ENCODE peak calls at places on chromosome 17, in ten cellular contexts. S, D, C, N, Y, B, J, L, F and O are unnamed samples.
A peak's percentile ranks its signal among the peaks of the same experiment; 100 is the strongest.

GRCh38 chr17:32958418-32958817 is 30.5 kb downstream of the TMEM98 start:
- DNase-seq in C (no peak), L (no peak), D (no peak), F (no peak), S (no peak), B (no peak), N (no peak), Y (no peak), J (no peak), O (no peak)

GRCh38 chr17:58344791-58345157 is 7.2 kb downstream of the SUPT4H1 start:
- DNase-seq in F (peak; percentile 55), L (no peak), S (no peak), N (no peak), Y (no peak), B (peak; percentile 70), D (no peak), J (no peak), C (no peak), O (no peak)

GRCh38 chr17:64187093-64187895 is 57.4 kb upstream of the ERN1 start:
- DNase-seq in Y (no peak), N (no peak), C (no peak), J (peak; percentile 45), D (no peak), L (no peak), F (no peak), B (no peak), S (no peak), O (no peak)

GRCh38 chr17:58275417-58275816 is 5.3 kb downstream of the MPO start:
- DNase-seq in Y (no peak), N (peak; percentile 23), J (no peak), D (no peak), F (no peak), B (no peak), S (no peak), L (no peak), C (no peak), O (no peak)

GRCh38 chr17:218711-219110 is 37.3 kb upstream of the DOC2B start:
- DNase-seq in Y (no peak), J (no peak), S (no peak), N (no peak), F (no peak), L (no peak), B (no peak), C (no peak), D (peak; percentile 10), O (peak; percentile 14)

GRCh38 chr17:47802341-47803022 is 19.1 kb downstream of the OSBPL7 start:
- DNase-seq in J (peak; percentile 64), S (peak; percentile 70), B (peak; percentile 58), N (peak; percentile 90), D (peak; percentile 67), L (peak; percentile 62), C (no peak), Y (no peak), F (peak; percentile 23), O (no peak)

GRCh38 chr17:10787306-10788020 is 16.4 kb downstream of the TMEM238L start:
- DNase-seq in C (no peak), N (no peak), D (no peak), J (no peak), L (no peak), S (no peak), Y (no peak), F (no peak), B (no peak), O (no peak)

GRCh38 chr17:7004398-7005253 is 7.8 kb upstream of the RNASEK start:
- DNase-seq in S (peak; percentile 31), J (peak; percentile 35), N (peak; percentile 70), B (no peak), L (no peak), D (no peak), F (no peak), C (no peak), Y (peak; percentile 49), O (peak; percentile 62)

GRCh38 chr17:19405114-19405513 is 5.9 kb upstream of the RNF112 start:
- DNase-seq in Y (no peak), D (no peak), F (no peak), C (no peak), N (no peak), S (no peak), L (no peak), B (no peak), J (no peak), O (no peak)

GRCh38 chr17:29251969-29252866 is 5.6 kb downstream of the CRYBA1 start:
- DNase-seq in J (no peak), D (no peak), L (no peak), B (no peak), F (no peak), N (peak; percentile 32), S (no peak), C (no peak), Y (no peak), O (no peak)

GRCh38 chr17:75288784-75289121 is 480 bp downstream of the SLC25A19 start:
- DNase-seq in J (peak; percentile 63), D (no peak), L (peak; percentile 67), C (no peak), S (no peak), Y (no peak), N (no peak), F (no peak), B (no peak), O (no peak)
- H3K4me3 ChIP-seq in J (peak overlapping the region; percentile 82), D (peak overlapping the region; percentile 75), L (peak overlapping the region; percentile 59), C (peak overlapping the region; percentile 93), S (peak overlapping the region; percentile 31), Y (peak overlapping the region; percentile 70), N (peak overlapping the region; percentile 80), F (peak overlapping the region; percentile 74), B (peak overlapping the region; percentile 77), O (peak overlapping the region; percentile 41)

GRCh38 chr17:73988110-73988509 is 215.4 kb upstream of the RPL38 start:
- DNase-seq in D (no peak), J (no peak), C (no peak), F (no peak), B (no peak), L (no peak), Y (no peak), N (no peak), S (no peak), O (no peak)

GRCh38 chr17:73987395-73987794 is 216.1 kb upstream of the RPL38 start:
- DNase-seq in L (no peak), C (no peak), Y (no peak), B (no peak), S (no peak), F (no peak), N (no peak), J (no peak), D (no peak), O (no peak)

GRCh38 chr17:73991260-73991659 is 212.2 kb upstream of the RPL38 start:
- DNase-seq in S (no peak), J (no peak), L (peak; percentile 27), B (no peak), C (peak; percentile 27), N (no peak), F (no peak), D (no peak), Y (no peak), O (no peak)

GRCh38 chr17:73990290-73990689 is 213.2 kb upstream of the RPL38 start:
- DNase-seq in S (no peak), L (no peak), B (no peak), C (no peak), N (no peak), F (no peak), J (no peak), D (no peak), Y (no peak), O (no peak)

GRCh38 chr17:73989671-73990070 is 213.8 kb upstream of the RPL38 start:
- DNase-seq in S (no peak), L (no peak), C (no peak), F (no peak), D (no peak), J (no peak), Y (no peak), B (no peak), N (no peak), O (no peak)
- H3K9me3 ChIP-seq in S (no peaks in the 10 kb centered on the region), L (no peaks in the 10 kb centered on the region), C (no peaks in the 10 kb centered on the region), F (no peaks in the 10 kb centered on the region), D (no peaks in the 10 kb centered on the region), J (no peaks in the 10 kb centered on the region), Y (no peaks in the 10 kb centered on the region), B (no peaks in the 10 kb centered on the region), N (no peaks in the 10 kb centered on the region), O (no peaks in the 10 kb centered on the region)

DNA sequence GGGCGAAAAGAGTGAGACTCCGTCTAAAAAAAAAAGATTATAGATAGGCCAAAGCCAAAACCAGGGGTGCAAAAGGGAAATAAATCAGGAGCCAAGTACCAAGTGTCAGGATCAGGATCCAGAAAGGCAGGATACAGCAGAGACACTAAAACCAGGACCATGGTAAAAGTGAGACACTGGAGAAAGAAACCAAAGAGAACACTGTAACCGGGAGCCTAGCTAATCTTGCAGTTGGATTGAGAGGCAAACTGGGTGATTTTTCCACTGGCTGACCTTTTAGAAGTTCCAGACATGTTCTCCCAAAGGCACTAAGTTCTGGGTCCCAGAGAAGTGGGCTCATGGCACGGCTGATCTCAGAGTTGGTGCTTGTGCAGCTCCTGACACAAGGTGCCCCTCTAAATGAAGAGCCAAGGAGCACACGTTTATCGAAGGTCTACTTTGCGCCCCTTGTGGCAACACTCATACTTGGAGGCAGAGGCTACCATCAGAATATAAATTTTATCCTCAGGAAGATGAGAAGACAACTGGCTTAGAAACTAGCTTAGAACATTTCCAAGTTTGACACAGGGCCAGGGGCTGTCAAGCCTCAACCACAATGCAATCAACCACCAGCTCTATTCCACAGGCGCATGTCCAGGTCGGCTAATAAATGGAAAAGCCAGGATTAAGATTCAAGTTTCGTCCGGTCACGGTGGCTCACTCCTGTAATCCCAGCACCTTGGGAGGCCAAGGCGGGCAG is 27.5 kb upstream of the HELZ start:
- DNase-seq in S (no peak), C (no peak), D (no peak), L (no peak), F (no peak), N (no peak), Y (no peak), J (no peak), B (no peak), O (no peak)
- H3K4me3 ChIP-seq in S (no peak overlapping the region), C (no peak overlapping the region), D (no peak overlapping the region), L (no peak overlapping the region), F (no peak overlapping the region), N (no peak overlapping the region), Y (no peak overlapping the region), J (no peak overlapping the region), B (no peak overlapping the region), O (no peak overlapping the region)

DNA sequence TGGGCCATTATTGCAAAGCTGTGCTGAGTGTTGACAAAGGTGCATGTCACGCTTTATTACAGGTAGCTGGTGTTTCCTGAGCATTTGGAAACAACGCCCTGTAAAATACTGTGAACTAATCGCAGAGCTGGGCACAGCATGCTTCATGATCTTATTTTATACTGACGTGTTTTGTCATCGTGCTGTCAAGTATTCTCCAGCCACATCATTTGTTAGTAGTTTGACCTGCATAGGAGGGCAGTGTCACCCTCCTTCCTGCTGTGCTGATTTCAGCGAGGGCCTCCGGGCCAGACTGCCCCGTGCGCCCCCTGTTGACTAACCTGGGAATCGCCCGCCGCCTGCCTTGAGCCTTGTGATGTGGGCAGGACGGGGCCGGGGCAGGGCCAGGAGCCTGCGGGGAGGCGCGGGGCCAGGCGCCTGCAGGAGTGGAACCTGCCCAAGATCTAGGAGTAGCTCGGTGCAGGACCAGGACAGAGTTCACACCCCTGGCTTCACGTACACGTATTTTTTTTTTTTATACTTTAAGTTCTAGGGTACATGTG is 820.7 kb downstream of the KCNJ18 start:
- DNase-seq in L (no peak), B (no peak), F (no peak), Y (no peak), C (no peak), S (no peak), N (peak; percentile 52), D (no peak), J (no peak), O (no peak)
- H3K9me3 ChIP-seq in L (no peaks in the 10 kb centered on the region), B (no peaks in the 10 kb centered on the region), F (no peaks in the 10 kb centered on the region), Y (no peaks in the 10 kb centered on the region), C (no peaks in the 10 kb centered on the region), S (peaks cover 58% of the 10 kb centered on the region), N (no peaks in the 10 kb centered on the region), D (no peaks in the 10 kb centered on the region), J (no peaks in the 10 kb centered on the region), O (no peaks in the 10 kb centered on the region)